ENCODE peak calls at places on chromosome 5, in six cellular contexts. R is epithelial cell of proximal tubule, G is keratinocyte, S is GM10248, I is neural progenitor cell, T is OCI-LY7. E is an unnamed sample.

GRCh38 chr5:102511666-102512065 is 12.9 kb upstream of the SLCO6A1 start:
- DNase-seq in R (no peak), G (no peak), S (no peak), I (no peak), T (no peak), E (no peak)

GRCh38 chr5:129591508-129592160 is 131.5 kb downstream of the ADAMTS19 start:
- DNase-seq in R (no peak), G (no peak), S (no peak), I (no peak), T (no peak), E (no peak)

GRCh38 chr5:158958048-158958994 is 141.4 kb downstream of the EBF1 start:
- DNase-seq in R (no peak), G (no peak), S (peak; percentile 28), I (peak; percentile 76), T (peak; percentile 86), E (no peak)

GRCh38 chr5:121698690-121699089 is 153.0 kb upstream of the FTMT start:
- DNase-seq in R (no peak), G (no peak), S (no peak), I (no peak), T (no peak), E (no peak)

GRCh38 chr5:21774791-21775190 is 1078.4 kb downstream of the CDH12 start:
- DNase-seq in R (peak; percentile 38), G (peak; percentile 97), S (no peak), I (no peak), T (no peak), E (no peak)

GRCh38 chr5:90807483-90807882 is 248.9 kb downstream of the ADGRV1 start:
- DNase-seq in R (no peak), G (no peak), S (no peak), I (no peak), T (no peak), E (no peak)

GRCh38 chr5:157063776-157064430 is 5.0 kb upstream of the HAVCR1 start:
- DNase-seq in R (no peak), G (no peak), S (no peak), I (no peak), T (no peak), E (no peak)

GRCh38 chr5:55918097-55919035 is 67.2 kb downstream of the IL31RA start:
- DNase-seq in R (no peak), G (no peak), S (peak; percentile 10), I (no peak), T (no peak), E (no peak)

GRCh38 chr5:32909207-32909606 is 198.1 kb downstream of the NPR3 start:
- DNase-seq in R (no peak), G (no peak), S (no peak), I (no peak), T (no peak), E (no peak)

GRCh38 chr5:180689071-180689694 is 39.8 kb upstream of the FLT4 start:
- DNase-seq in R (no peak), G (no peak), S (no peak), I (no peak), T (no peak), E (no peak)

GRCh38 chr5:106312360-106312759 is 1358.4 kb downstream of the EFNA5 start:
- DNase-seq in R (no peak), G (no peak), S (no peak), I (no peak), T (no peak), E (no peak)

GRCh38 chr5:40955313-40955712 is 46.0 kb downstream of the C7 start:
- DNase-seq in R (no peak), G (no peak), S (no peak), I (no peak), T (no peak), E (no peak)

GRCh38 chr5:154541553-154541952 is 63.5 kb upstream of the HAND1 start:
- DNase-seq in R (no peak), G (no peak), S (no peak), I (no peak), T (peak; percentile 43), E (no peak)

GRCh38 chr5:169577966-169578365 is 5.6 kb upstream of the SPDL1 start:
- DNase-seq in R (no peak), G (no peak), S (no peak), I (peak; percentile 34), T (peak; percentile 12), E (no peak)

GRCh38 chr5:124686239-124687004 is 60.0 kb downstream of the ZNF608 start:
- DNase-seq in R (no peak), G (no peak), S (no peak), I (no peak), T (no peak), E (no peak)

GRCh38 chr5:95973793-95974325 is 12.2 kb upstream of the ELL2 start:
- DNase-seq in R (no peak), G (no peak), S (peak; percentile 31), I (no peak), T (no peak), E (no peak)

GRCh38 chr5:130286971-130287370 is 382.7 kb downstream of the CHSY3 start:
- DNase-seq in R (no peak), G (no peak), S (no peak), I (no peak), T (no peak), E (no peak)

GRCh38 chr5:133552925-133553525 is 59.3 kb downstream of the FSTL4 start:
- DNase-seq in R (no peak), G (no peak), S (peak; percentile 63), I (peak; percentile 82), T (peak; percentile 63), E (peak; percentile 34)

GRCh38 chr5:149380466-149381121 is 1.5 kb upstream of the IL17B start:
- DNase-seq in R (no peak), G (no peak), S (no peak), I (no peak), T (no peak), E (no peak)

GRCh38 chr5:149762958-149763630 is 33.0 kb downstream of the PPARGC1B start:
- DNase-seq in R (no peak), G (no peak), S (no peak), I (no peak), T (no peak), E (no peak)

GRCh38 chr5:14164164-14164720 is 21.1 kb downstream of the TRIO start:
- DNase-seq in R (no peak), G (no peak), S (no peak), I (no peak), T (no peak), E (no peak)

GRCh38 chr5:77518304-77518703 is 26.2 kb upstream of the WDR41 start:
- DNase-seq in R (no peak), G (no peak), S (no peak), I (peak; percentile 58), T (peak; percentile 28), E (no peak)

GRCh38 chr5:33370135-33370472 is 70.7 kb upstream of the TARS1 start:
- DNase-seq in R (no peak), G (no peak), S (no peak), I (no peak), T (no peak), E (no peak)

GRCh38 chr5:150492621-150493020 is 15.3 kb upstream of the NDST1 start:
- DNase-seq in R (peak; percentile 47), G (peak; percentile 99), S (no peak), I (no peak), T (no peak), E (no peak)

GRCh38 chr5:129768715-129769114 is 20.8 kb downstream of the MINAR2 start:
- DNase-seq in R (no peak), G (no peak), S (no peak), I (no peak), T (no peak), E (no peak)

GRCh38 chr5:168106008-168106761 is 185.3 kb upstream of the WWC1 start:
- DNase-seq in R (peak; percentile 87), G (no peak), S (no peak), I (no peak), T (no peak), E (no peak)

GRCh38 chr5:123696948-123697347 is 185.0 kb downstream of the CSNK1G3 start:
- DNase-seq in R (no peak), G (no peak), S (no peak), I (no peak), T (no peak), E (no peak)

GRCh38 chr5:55509768-55510522 is 24.8 kb downstream of the PLPP1 start:
- DNase-seq in R (no peak), G (no peak), S (no peak), I (no peak), T (no peak), E (no peak)

GRCh38 chr5:170113517-170113891 is 7.8 kb downstream of the FOXI1 start:
- DNase-seq in R (no peak), G (no peak), S (no peak), I (no peak), T (no peak), E (no peak)

GRCh38 chr5:157511656-157512644 is 51.9 kb downstream of the NIPAL4 start:
- DNase-seq in R (peak; percentile 47), G (peak; percentile 55), S (no peak), I (peak; percentile 13), T (no peak), E (no peak)

GRCh38 chr5:129857124-129857523 is 47.1 kb upstream of the CHSY3 start:
- DNase-seq in R (no peak), G (no peak), S (no peak), I (no peak), T (no peak), E (no peak)

GRCh38 chr5:135332519-135333150 is 66.4 kb downstream of the MACROH2A1 start:
- DNase-seq in R (peak; percentile 15), G (peak; percentile 19), S (peak; percentile 70), I (peak; percentile 70), T (peak; percentile 56), E (no peak)
- TF ChIP-seq CTCF in R (peak; percentile 71), G (peak; percentile 1), S (peak; percentile 57), I (peak; percentile 73), T (peak; percentile 83), E (peak; percentile 68)

GRCh38 chr5:173319610-173320100 is 8.6 kb downstream of the STC2 start:
- DNase-seq in R (no peak), G (no peak), S (no peak), I (no peak), T (no peak), E (no peak)

GRCh38 chr5:173318338-173318737 is 9.9 kb downstream of the STC2 start:
- DNase-seq in R (no peak), G (no peak), S (no peak), I (no peak), T (no peak), E (no peak)

GRCh38 chr5:173318881-173319609 is 9.2 kb downstream of the STC2 start:
- DNase-seq in R (no peak), G (no peak), S (no peak), I (no peak), T (no peak), E (no peak)

GRCh38 chr5:173321886-173322285 is 6.3 kb downstream of the STC2 start:
- DNase-seq in R (no peak), G (no peak), S (no peak), I (no peak), T (no peak), E (no peak)

GRCh38 chr5:173320259-173320658 is 8.0 kb downstream of the STC2 start:
- DNase-seq in R (no peak), G (no peak), S (no peak), I (no peak), T (peak; percentile 3), E (no peak)
- TF ChIP-seq CTCF in R (no peak), G (no peak), S (no peak), I (peak; percentile 13), T (peak; percentile 46), E (no peak)

GRCh38 chr5:160675988-160676387 is 176.0 kb downstream of the ATP10B start:
- DNase-seq in R (no peak), G (no peak), S (no peak), I (no peak), T (peak; percentile 1), E (no peak)
- TF ChIP-seq CTCF in R (no peak), G (no peak), S (no peak), I (peak; percentile 21), T (peak; percentile 25), E (no peak)

GRCh38 chr5:36151434-36152323 is at the start of the genes LMBRD2 and SKP2:
- DNase-seq in R (peak; percentile 70), G (peak; percentile 57), S (peak; percentile 97), I (peak; percentile 99), T (peak; percentile 98), E (peak; percentile 91)
- TF ChIP-seq CTCF in R (no peak), G (no peak), S (no peak), I (no peak), T (no peak), E (no peak)

E was measured in progenitor cell of endocrine pancreas.